ENCODE peak calls at places on chromosome 16, in four cellular contexts. One of them, this sample, is unnamed.

GRCh38 chr16:50838165-50838564 is 96.3 kb downstream of the CYLD start:
- DNase-seq in thyroid gland: no peak
- DNase-seq in psoas muscle: no peak
- DNase-seq in A673: no peak
- DNase-seq in this sample: no peak

GRCh38 chr16:74700206-74701040 is at the start of gene MLKL:
- DNase-seq in psoas muscle: peak; percentile 63
- DNase-seq in thyroid gland: peak; percentile 56
- DNase-seq in A673: peak; percentile 62
- DNase-seq in this sample: no peak

GRCh38 chr16:3065069-3065741 is at the start of gene IL32:
- DNase-seq in psoas muscle: peak; percentile 48
- DNase-seq in A673: no peak
- DNase-seq in thyroid gland: peak; percentile 47
- DNase-seq in this sample: peak; percentile 82

GRCh38 chr16:89216315-89217137 is 977 bp upstream of the ZNF778 start:
- DNase-seq in thyroid gland: peak; percentile 86
- DNase-seq in A673: peak; percentile 88
- DNase-seq in psoas muscle: peak; percentile 78
- DNase-seq in this sample: peak; percentile 43

GRCh38 chr16:30895592-30896202 is 717 bp upstream of the CTF1 start:
- DNase-seq in psoas muscle: no peak
- DNase-seq in A673: no peak
- DNase-seq in thyroid gland: no peak
- DNase-seq in this sample: no peak

GRCh38 chr16:50600582-50601283 is 52.5 kb downstream of the NKD1 start:
- DNase-seq in thyroid gland: no peak
- DNase-seq in psoas muscle: no peak
- DNase-seq in A673: no peak
- DNase-seq in this sample: no peak

GRCh38 chr16:14629612-14629918 is 495 bp downstream of the PARN start:
- DNase-seq in psoas muscle: no peak
- DNase-seq in A673: no peak
- DNase-seq in thyroid gland: no peak
- DNase-seq in this sample: no peak

GRCh38 chr16:87044031-87044380 is 273.2 kb downstream of the C16orf95 start:
- DNase-seq in thyroid gland: no peak
- DNase-seq in psoas muscle: no peak
- DNase-seq in A673: no peak
- DNase-seq in this sample: no peak

GRCh38 chr16:2483939-2484897 is 9.3 kb downstream of the TBC1D24 start:
- DNase-seq in thyroid gland: peak; percentile 44
- DNase-seq in psoas muscle: no peak
- DNase-seq in A673: no peak
- DNase-seq in this sample: no peak

GRCh38 chr16:3134338-3135119 is at the start of gene ZNF213:
- DNase-seq in thyroid gland: peak; percentile 97
- DNase-seq in A673: peak; percentile 99
- DNase-seq in psoas muscle: peak; percentile 94
- DNase-seq in this sample: peak; percentile 82

GRCh38 chr16:30953511-30954124 is 3.9 kb upstream of the SETD1A start:
- DNase-seq in thyroid gland: peak; percentile 48
- DNase-seq in psoas muscle: peak; percentile 66
- DNase-seq in A673: peak; percentile 88
- DNase-seq in this sample: no peak

GRCh38 chr16:89890200-89890599 is 16.8 kb downstream of the TCF25 start:
- DNase-seq in psoas muscle: no peak
- DNase-seq in A673: no peak
- DNase-seq in thyroid gland: no peak
- DNase-seq in this sample: no peak

GRCh38 chr16:56851671-56852400 is 13.2 kb upstream of the SLC12A3 start:
- DNase-seq in A673: peak; percentile 36
- DNase-seq in thyroid gland: peak; percentile 49
- DNase-seq in psoas muscle: no peak
- DNase-seq in this sample: no peak

GRCh38 chr16:49716268-49716667 is 139.6 kb downstream of the ZNF423 start:
- DNase-seq in psoas muscle: no peak
- DNase-seq in thyroid gland: no peak
- DNase-seq in A673: no peak
- DNase-seq in this sample: no peak

GRCh38 chr16:678858-679807 is 1.1 kb upstream of the STUB1 start:
- DNase-seq in thyroid gland: peak; percentile 80
- DNase-seq in psoas muscle: peak; percentile 76
- DNase-seq in A673: peak; percentile 77
- DNase-seq in this sample: no peak

GRCh38 chr16:70553175-70553574 is 29.6 kb downstream of the SF3B3 start:
- DNase-seq in psoas muscle: no peak
- DNase-seq in A673: no peak
- DNase-seq in thyroid gland: no peak
- DNase-seq in this sample: no peak

GRCh38 chr16:4053663-4054479 is 62.4 kb downstream of the ADCY9 start:
- DNase-seq in thyroid gland: no peak
- DNase-seq in psoas muscle: peak; percentile 73
- DNase-seq in A673: peak; percentile 81
- DNase-seq in this sample: no peak

GRCh38 chr16:2769675-2770056 is 7.4 kb downstream of the ELOB start:
- DNase-seq in psoas muscle: no peak
- DNase-seq in thyroid gland: no peak
- DNase-seq in A673: no peak
- DNase-seq in this sample: no peak

GRCh38 chr16:57514891-57515600 is 21.3 kb downstream of the CCDC102A start:
- DNase-seq in thyroid gland: no peak
- DNase-seq in A673: no peak
- DNase-seq in psoas muscle: no peak
- DNase-seq in this sample: no peak

GRCh38 chr16:86447228-86447627 is 63.1 kb upstream of the FOXF1 start:
- DNase-seq in psoas muscle: no peak
- DNase-seq in A673: no peak
- DNase-seq in thyroid gland: no peak
- DNase-seq in this sample: no peak

GRCh38 chr16:88298882-88299745 is 83.6 kb upstream of the ZNF469 start:
- DNase-seq in A673: no peak
- DNase-seq in thyroid gland: no peak
- DNase-seq in psoas muscle: no peak
- DNase-seq in this sample: no peak

GRCh38 chr16:72013888-72014538 is 5.5 kb downstream of the DHODH start:
- DNase-seq in A673: peak; percentile 60
- DNase-seq in psoas muscle: peak; percentile 23
- DNase-seq in thyroid gland: peak; percentile 9
- DNase-seq in this sample: no peak

GRCh38 chr16:89105599-89106151 is 12.0 kb downstream of the ACSF3 start:
- DNase-seq in A673: no peak
- DNase-seq in psoas muscle: no peak
- DNase-seq in thyroid gland: peak; percentile 41
- DNase-seq in this sample: no peak

GRCh38 chr16:79587897-79588296 is 12.6 kb downstream of the MAF start:
- DNase-seq in psoas muscle: no peak
- DNase-seq in A673: no peak
- DNase-seq in thyroid gland: no peak
- DNase-seq in this sample: no peak

GRCh38 chr16:3091551-3091950 is 7.5 kb downstream of the ZSCAN10 start:
- DNase-seq in A673: no peak
- DNase-seq in psoas muscle: no peak
- DNase-seq in thyroid gland: no peak
- DNase-seq in this sample: no peak

GRCh38 chr16:50440531-50440930 is 71.7 kb upstream of the BRD7 start:
- DNase-seq in thyroid gland: no peak
- DNase-seq in psoas muscle: no peak
- DNase-seq in A673: no peak
- DNase-seq in this sample: no peak

GRCh38 chr16:7268182-7268581 is 64.5 kb upstream of the RBFOX1 start:
- DNase-seq in thyroid gland: peak; percentile 4
- DNase-seq in A673: peak; percentile 56
- DNase-seq in psoas muscle: no peak
- DNase-seq in this sample: no peak

GRCh38 chr16:27345201-27345600 is 31.4 kb downstream of the IL4R start:
- DNase-seq in A673: no peak
- DNase-seq in thyroid gland: no peak
- DNase-seq in psoas muscle: no peak
- DNase-seq in this sample: no peak

GRCh38 chr16:50502616-50503000 is 45.6 kb upstream of the NKD1 start:
- DNase-seq in A673: no peak
- DNase-seq in thyroid gland: no peak
- DNase-seq in psoas muscle: no peak
- DNase-seq in this sample: no peak

GRCh38 chr16:75032655-75033054 is 33.8 kb downstream of the ZNRF1 start:
- DNase-seq in psoas muscle: no peak
- DNase-seq in thyroid gland: no peak
- DNase-seq in A673: no peak
- DNase-seq in this sample: no peak

GRCh38 chr16:15807603-15808009 is 49.2 kb downstream of the MYH11 start:
- DNase-seq in psoas muscle: no peak
- DNase-seq in thyroid gland: no peak
- DNase-seq in A673: no peak
- DNase-seq in this sample: no peak

GRCh38 chr16:56493131-56493530 is 26.7 kb downstream of the BBS2 start:
- DNase-seq in A673: no peak
- DNase-seq in thyroid gland: no peak
- DNase-seq in psoas muscle: no peak
- DNase-seq in this sample: no peak

GRCh38 chr16:19810817-19811731 is 73.6 kb downstream of the GPRC5B start:
- DNase-seq in A673: no peak
- DNase-seq in thyroid gland: peak; percentile 79
- DNase-seq in psoas muscle: no peak
- DNase-seq in this sample: peak; percentile 98

GRCh38 chr16:30902070-30902972 is 5.9 kb downstream of the CTF1 start:
- DNase-seq in thyroid gland: peak; percentile 65
- DNase-seq in psoas muscle: peak; percentile 74
- DNase-seq in A673: peak; percentile 73
- DNase-seq in this sample: no peak

DNA sequence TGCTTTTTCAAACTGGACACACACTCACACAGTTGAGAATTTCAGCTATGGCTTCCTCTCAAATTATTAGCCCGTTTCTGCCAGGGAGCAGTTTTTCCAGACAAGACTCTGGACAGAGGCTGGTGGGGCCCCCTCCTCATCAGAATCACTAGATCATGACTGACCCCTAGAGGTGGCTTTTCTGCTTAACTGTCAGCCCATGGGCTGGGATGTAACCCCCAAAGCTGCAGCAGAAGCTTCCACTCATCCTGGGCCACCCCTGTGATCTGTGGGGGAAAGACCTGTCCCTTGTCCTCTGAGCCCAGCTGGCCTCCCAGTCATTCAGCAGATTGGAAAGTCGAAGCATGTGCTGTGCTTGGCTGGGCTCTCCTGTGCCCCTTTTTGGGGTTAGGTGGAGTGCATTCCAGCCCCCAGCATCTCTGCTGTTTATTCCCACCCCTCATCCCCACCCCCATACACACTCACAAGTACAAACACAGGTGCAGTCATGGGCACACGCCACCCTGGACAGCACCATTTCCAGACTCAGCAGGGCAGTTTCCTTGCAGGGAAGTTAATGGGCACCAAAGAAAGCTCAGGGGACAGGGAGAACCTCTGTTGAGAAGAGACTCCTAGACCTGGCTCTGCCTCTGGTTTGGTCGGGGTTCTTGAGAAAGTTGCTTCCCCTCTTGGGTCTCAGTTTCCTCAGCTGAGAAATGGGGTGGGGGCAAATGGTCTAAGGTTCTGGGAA is 77.6 kb upstream of the RBL2 start:
- DNase-seq in A673: no peak
- DNase-seq in thyroid gland: no peak
- DNase-seq in psoas muscle: no peak
- DNase-seq in this sample: no peak
- TF ChIP-seq CTCF in A673: peak; percentile 38
- TF ChIP-seq CTCF in thyroid gland: no peak
- TF ChIP-seq CTCF in psoas muscle: no peak
- TF ChIP-seq CTCF in this sample: no peak

GRCh38 chr16:58615280-58615679 is 14.3 kb downstream of the CNOT1 start:
- DNase-seq in psoas muscle: no peak
- DNase-seq in thyroid gland: no peak
- DNase-seq in A673: no peak
- DNase-seq in this sample: no peak
- H3K4me3 ChIP-seq in psoas muscle: no peak overlapping the region
- H3K4me3 ChIP-seq in thyroid gland: no peak overlapping the region
- H3K4me3 ChIP-seq in A673: no peak overlapping the region
- H3K4me3 ChIP-seq in this sample: no peak overlapping the region

DNA sequence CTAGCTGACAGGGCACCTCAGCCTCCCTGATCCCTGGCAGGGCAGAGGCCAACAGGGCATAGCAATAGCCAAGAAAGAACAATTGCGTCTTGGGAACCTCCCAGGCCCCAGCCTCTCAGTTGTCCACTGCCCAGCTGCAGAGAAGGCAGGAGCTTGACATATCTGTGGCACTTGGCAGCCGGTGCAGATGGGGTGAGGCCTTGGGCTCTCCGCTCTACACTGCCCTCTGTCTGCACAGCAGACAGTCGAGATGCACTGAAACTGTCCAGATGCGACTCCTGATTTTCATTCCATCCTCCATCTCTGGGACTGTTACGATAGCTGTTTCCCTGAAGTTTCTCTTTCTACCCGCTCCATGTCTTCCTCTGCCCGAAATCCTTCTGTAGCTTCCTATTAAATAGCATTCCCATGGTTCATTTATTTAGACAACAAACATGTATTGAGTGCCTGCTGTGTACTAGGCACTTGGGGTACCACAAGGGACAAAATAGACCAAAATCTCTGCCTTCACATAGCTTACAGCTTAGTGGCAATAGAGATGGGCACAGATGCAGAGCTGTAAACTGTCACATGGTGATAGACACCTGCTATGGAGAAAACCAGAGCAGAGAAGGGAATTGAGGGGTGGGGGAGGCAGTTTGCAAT is 3.3 kb downstream of the POLR3E start:
- DNase-seq in thyroid gland: peak; percentile 43
- DNase-seq in psoas muscle: peak; percentile 62
- DNase-seq in A673: peak; percentile 60
- DNase-seq in this sample: no peak
- TF ChIP-seq CTCF in thyroid gland: peak; percentile 17
- TF ChIP-seq CTCF in psoas muscle: peak; percentile 73
- TF ChIP-seq CTCF in A673: peak; percentile 68
- TF ChIP-seq CTCF in this sample: peak; percentile 82

GRCh38 chr16:84369105-84369504 is 767 bp downstream of the ATP2C2 start:
- DNase-seq in thyroid gland: no peak
- DNase-seq in psoas muscle: no peak
- DNase-seq in A673: no peak
- DNase-seq in this sample: no peak

GRCh38 chr16:84368327-84368996 is at the start of gene ATP2C2:
- DNase-seq in thyroid gland: peak; percentile 86
- DNase-seq in psoas muscle: no peak
- DNase-seq in A673: no peak
- DNase-seq in this sample: no peak

GRCh38 chr16:84367750-84368320 is 503 bp upstream of the ATP2C2 start:
- DNase-seq in A673: no peak
- DNase-seq in thyroid gland: peak; percentile 68
- DNase-seq in psoas muscle: no peak
- DNase-seq in this sample: no peak

GRCh38 chr16:84366208-84366607 is 2.1 kb upstream of the ATP2C2 start:
- DNase-seq in thyroid gland: no peak
- DNase-seq in A673: no peak
- DNase-seq in psoas muscle: no peak
- DNase-seq in this sample: no peak

DNA sequence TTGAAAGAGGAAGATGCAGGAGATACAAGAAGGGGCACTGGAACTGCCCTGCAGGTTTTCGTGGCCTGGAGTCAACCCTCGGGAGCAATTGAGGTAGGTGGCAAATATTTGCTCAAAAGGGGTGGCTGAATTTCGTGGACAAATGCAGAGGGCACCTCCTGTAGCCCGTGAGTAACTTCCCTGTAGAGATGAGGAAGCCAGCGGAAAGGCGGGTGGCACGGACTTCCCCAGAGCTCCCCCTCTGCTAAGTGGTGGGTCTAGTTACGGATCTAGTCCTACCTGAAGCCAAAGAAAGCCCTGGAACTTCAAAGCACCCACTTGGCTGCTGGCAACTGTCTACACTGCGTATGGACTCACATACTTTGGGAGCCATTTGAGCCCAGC is 1.0 kb upstream of the ATP2C2 start:
- DNase-seq in thyroid gland: no peak
- DNase-seq in psoas muscle: no peak
- DNase-seq in A673: no peak
- DNase-seq in this sample: no peak
- H3K4me3 ChIP-seq in thyroid gland: no peak overlapping the region
- H3K4me3 ChIP-seq in psoas muscle: no peak overlapping the region
- H3K4me3 ChIP-seq in A673: no peak overlapping the region
- H3K4me3 ChIP-seq in this sample: no peak overlapping the region

This sample was measured in epithelial cell of proximal tubule.